ENCODE peak calls at places on chromosomes 6 and 20, in six cellular contexts. One of them, this sample, is unnamed.

GRCh38 chr6:50791900-50792508 is 26.7 kb upstream of the TFAP2B start:
- DNase-seq in esophagus muscularis mucosa: no peak
- DNase-seq in fibroblast of lung: peak; percentile 46
- DNase-seq in lower lobe of right lung: no peak
- DNase-seq in CD8-positive, alpha-beta T cell: no peak
- DNase-seq in psoas muscle: no peak
- DNase-seq in this sample: no peak

GRCh38 chr6:73058736-73059135 is 166.6 kb downstream of the KHDC1L start:
- DNase-seq in psoas muscle: no peak
- DNase-seq in CD8-positive, alpha-beta T cell: no peak
- DNase-seq in esophagus muscularis mucosa: no peak
- DNase-seq in fibroblast of lung: no peak
- DNase-seq in lower lobe of right lung: no peak
- DNase-seq in this sample: no peak

GRCh38 chr6:80607814-80608391 is 501.4 kb downstream of the BCKDHB start:
- DNase-seq in esophagus muscularis mucosa: no peak
- DNase-seq in lower lobe of right lung: no peak
- DNase-seq in fibroblast of lung: peak; percentile 85
- DNase-seq in psoas muscle: no peak
- DNase-seq in CD8-positive, alpha-beta T cell: no peak
- DNase-seq in this sample: no peak

GRCh38 chr6:137488736-137489409 is 5.3 kb downstream of the OLIG3 start:
- DNase-seq in psoas muscle: no peak
- DNase-seq in CD8-positive, alpha-beta T cell: no peak
- DNase-seq in lower lobe of right lung: peak; percentile 50
- DNase-seq in esophagus muscularis mucosa: peak; percentile 90
- DNase-seq in fibroblast of lung: no peak
- DNase-seq in this sample: no peak

GRCh38 chr6:89597988-89598387 is 40.6 kb downstream of the LYRM2 start:
- DNase-seq in lower lobe of right lung: no peak
- DNase-seq in esophagus muscularis mucosa: no peak
- DNase-seq in CD8-positive, alpha-beta T cell: no peak
- DNase-seq in psoas muscle: no peak
- DNase-seq in fibroblast of lung: peak; percentile 6
- DNase-seq in this sample: no peak

GRCh38 chr6:23036401-23036983 is 467.1 kb downstream of the HDGFL1 start:
- DNase-seq in fibroblast of lung: no peak
- DNase-seq in CD8-positive, alpha-beta T cell: no peak
- DNase-seq in lower lobe of right lung: no peak
- DNase-seq in psoas muscle: no peak
- DNase-seq in esophagus muscularis mucosa: no peak
- DNase-seq in this sample: no peak

GRCh38 chr20:31948008-31948407 is 3.8 kb downstream of the PDRG1 start:
- DNase-seq in esophagus muscularis mucosa: no peak
- DNase-seq in lower lobe of right lung: no peak
- DNase-seq in CD8-positive, alpha-beta T cell: no peak
- DNase-seq in fibroblast of lung: no peak
- DNase-seq in psoas muscle: no peak
- DNase-seq in this sample: no peak

GRCh38 chr20:6768228-6769185 is 1.0 kb downstream of the BMP2 start:
- DNase-seq in esophagus muscularis mucosa: no peak
- DNase-seq in lower lobe of right lung: peak; percentile 50
- DNase-seq in psoas muscle: peak; percentile 57
- DNase-seq in fibroblast of lung: peak; percentile 41
- DNase-seq in CD8-positive, alpha-beta T cell: no peak
- DNase-seq in this sample: no peak

GRCh38 chr20:1941226-1941625 is 46.0 kb downstream of the SIRPA start:
- DNase-seq in esophagus muscularis mucosa: no peak
- DNase-seq in fibroblast of lung: no peak
- DNase-seq in lower lobe of right lung: no peak
- DNase-seq in CD8-positive, alpha-beta T cell: no peak
- DNase-seq in psoas muscle: peak; percentile 73
- DNase-seq in this sample: peak; percentile 83

GRCh38 chr6:48068326-48069191 is 42.4 kb downstream of the PTCHD4 start:
- DNase-seq in lower lobe of right lung: no peak
- DNase-seq in CD8-positive, alpha-beta T cell: no peak
- DNase-seq in psoas muscle: no peak
- DNase-seq in fibroblast of lung: no peak
- DNase-seq in esophagus muscularis mucosa: no peak
- DNase-seq in this sample: peak; percentile 46

GRCh38 chr6:137102851-137103492 is 58.2 kb upstream of the IL20RA start:
- DNase-seq in lower lobe of right lung: no peak
- DNase-seq in fibroblast of lung: no peak
- DNase-seq in esophagus muscularis mucosa: no peak
- DNase-seq in psoas muscle: no peak
- DNase-seq in CD8-positive, alpha-beta T cell: no peak
- DNase-seq in this sample: no peak

GRCh38 chr6:69705954-69706353 is 90.9 kb downstream of the LMBRD1 start:
- DNase-seq in fibroblast of lung: no peak
- DNase-seq in lower lobe of right lung: no peak
- DNase-seq in psoas muscle: no peak
- DNase-seq in esophagus muscularis mucosa: no peak
- DNase-seq in CD8-positive, alpha-beta T cell: no peak
- DNase-seq in this sample: no peak

GRCh38 chr6:3516094-3516493 is 59.2 kb upstream of the SLC22A23 start:
- DNase-seq in psoas muscle: no peak
- DNase-seq in lower lobe of right lung: no peak
- DNase-seq in CD8-positive, alpha-beta T cell: no peak
- DNase-seq in fibroblast of lung: no peak
- DNase-seq in esophagus muscularis mucosa: no peak
- DNase-seq in this sample: no peak

GRCh38 chr20:37954626-37955025 is 51.7 kb downstream of the VSTM2L start:
- DNase-seq in fibroblast of lung: no peak
- DNase-seq in esophagus muscularis mucosa: peak; percentile 85
- DNase-seq in CD8-positive, alpha-beta T cell: peak; percentile 17
- DNase-seq in lower lobe of right lung: no peak
- DNase-seq in psoas muscle: no peak
- DNase-seq in this sample: peak; percentile 61

GRCh38 chr20:37954205-37954604 is 51.3 kb downstream of the VSTM2L start:
- DNase-seq in fibroblast of lung: no peak
- DNase-seq in esophagus muscularis mucosa: peak; percentile 45
- DNase-seq in lower lobe of right lung: no peak
- DNase-seq in CD8-positive, alpha-beta T cell: no peak
- DNase-seq in psoas muscle: no peak
- DNase-seq in this sample: no peak

GRCh38 chr20:37956099-37956498 is 53.2 kb downstream of the VSTM2L start:
- DNase-seq in fibroblast of lung: peak; percentile 51
- DNase-seq in CD8-positive, alpha-beta T cell: no peak
- DNase-seq in esophagus muscularis mucosa: no peak
- DNase-seq in lower lobe of right lung: no peak
- DNase-seq in psoas muscle: no peak
- DNase-seq in this sample: no peak

GRCh38 chr20:37958856-37959255 is 55.9 kb downstream of the VSTM2L start:
- DNase-seq in CD8-positive, alpha-beta T cell: peak; percentile 11
- DNase-seq in fibroblast of lung: no peak
- DNase-seq in psoas muscle: no peak
- DNase-seq in lower lobe of right lung: no peak
- DNase-seq in esophagus muscularis mucosa: no peak
- DNase-seq in this sample: peak; percentile 20

GRCh38 chr20:37955511-37955910 is 52.6 kb downstream of the VSTM2L start:
- DNase-seq in psoas muscle: no peak
- DNase-seq in esophagus muscularis mucosa: no peak
- DNase-seq in lower lobe of right lung: no peak
- DNase-seq in CD8-positive, alpha-beta T cell: no peak
- DNase-seq in fibroblast of lung: no peak
- DNase-seq in this sample: peak; percentile 31
- H3K27me3 ChIP-seq in psoas muscle: no peaks in the 10 kb centered on the region
- H3K27me3 ChIP-seq in esophagus muscularis mucosa: no peaks in the 10 kb centered on the region
- H3K27me3 ChIP-seq in lower lobe of right lung: no peaks in the 10 kb centered on the region
- H3K27me3 ChIP-seq in CD8-positive, alpha-beta T cell: no peaks in the 10 kb centered on the region
- H3K27me3 ChIP-seq in fibroblast of lung: peaks cover 11% of the 10 kb centered on the region
- H3K27me3 ChIP-seq in this sample: no peaks in the 10 kb centered on the region

GRCh38 chr6:6590530-6590929 is 2.0 kb downstream of the LY86 start:
- DNase-seq in lower lobe of right lung: no peak
- DNase-seq in fibroblast of lung: no peak
- DNase-seq in psoas muscle: no peak
- DNase-seq in CD8-positive, alpha-beta T cell: no peak
- DNase-seq in esophagus muscularis mucosa: peak; percentile 57
- DNase-seq in this sample: no peak
- H3K4me1 ChIP-seq in lower lobe of right lung: peaks cover 35% of the 10 kb centered on the region
- H3K4me1 ChIP-seq in fibroblast of lung: no peaks in the 10 kb centered on the region
- H3K4me1 ChIP-seq in psoas muscle: no peaks in the 10 kb centered on the region
- H3K4me1 ChIP-seq in CD8-positive, alpha-beta T cell: peaks cover 56% of the 10 kb centered on the region
- H3K4me1 ChIP-seq in esophagus muscularis mucosa: no peaks in the 10 kb centered on the region
- H3K4me1 ChIP-seq in this sample: no peaks in the 10 kb centered on the region

GRCh38 chr20:46215913-46216707 is 92.2 kb downstream of the CDH22 start:
- DNase-seq in CD8-positive, alpha-beta T cell: no peak
- DNase-seq in esophagus muscularis mucosa: no peak
- DNase-seq in psoas muscle: peak; percentile 17
- DNase-seq in lower lobe of right lung: no peak
- DNase-seq in fibroblast of lung: peak; percentile 8
- DNase-seq in this sample: peak; percentile 77
- TF ChIP-seq CTCF in CD8-positive, alpha-beta T cell: no peak
- TF ChIP-seq CTCF in esophagus muscularis mucosa: no peak
- TF ChIP-seq CTCF in psoas muscle: no peak
- TF ChIP-seq CTCF in lower lobe of right lung: no peak
- TF ChIP-seq CTCF in fibroblast of lung: no peak
- TF ChIP-seq CTCF in this sample: no peak

GRCh38 chr20:33202451-33202850 is 14.7 kb upstream of the BPIFA3 start:
- DNase-seq in lower lobe of right lung: no peak
- DNase-seq in psoas muscle: no peak
- DNase-seq in fibroblast of lung: no peak
- DNase-seq in CD8-positive, alpha-beta T cell: no peak
- DNase-seq in esophagus muscularis mucosa: no peak
- DNase-seq in this sample: no peak
- H3K27me3 ChIP-seq in lower lobe of right lung: peaks cover 5% of the 10 kb centered on the region
- H3K27me3 ChIP-seq in psoas muscle: no peaks in the 10 kb centered on the region
- H3K27me3 ChIP-seq in fibroblast of lung: no peaks in the 10 kb centered on the region
- H3K27me3 ChIP-seq in CD8-positive, alpha-beta T cell: no peaks in the 10 kb centered on the region
- H3K27me3 ChIP-seq in esophagus muscularis mucosa: no peaks in the 10 kb centered on the region
- H3K27me3 ChIP-seq in this sample: peaks cover 42% of the 10 kb centered on the region

GRCh38 chr6:15661815-15662245 is 998 bp downstream of the DTNBP1 start:
- DNase-seq in psoas muscle: no peak
- DNase-seq in esophagus muscularis mucosa: no peak
- DNase-seq in fibroblast of lung: no peak
- DNase-seq in lower lobe of right lung: no peak
- DNase-seq in CD8-positive, alpha-beta T cell: no peak
- DNase-seq in this sample: no peak
- H3K4me1 ChIP-seq in psoas muscle: peaks cover 6% of the 10 kb centered on the region
- H3K4me1 ChIP-seq in esophagus muscularis mucosa: peaks cover 18% of the 10 kb centered on the region
- H3K4me1 ChIP-seq in fibroblast of lung: no peaks in the 10 kb centered on the region
- H3K4me1 ChIP-seq in lower lobe of right lung: peaks cover 22% of the 10 kb centered on the region
- H3K4me1 ChIP-seq in CD8-positive, alpha-beta T cell: peaks cover 7% of the 10 kb centered on the region
- H3K4me1 ChIP-seq in this sample: no peaks in the 10 kb centered on the region

DNA sequence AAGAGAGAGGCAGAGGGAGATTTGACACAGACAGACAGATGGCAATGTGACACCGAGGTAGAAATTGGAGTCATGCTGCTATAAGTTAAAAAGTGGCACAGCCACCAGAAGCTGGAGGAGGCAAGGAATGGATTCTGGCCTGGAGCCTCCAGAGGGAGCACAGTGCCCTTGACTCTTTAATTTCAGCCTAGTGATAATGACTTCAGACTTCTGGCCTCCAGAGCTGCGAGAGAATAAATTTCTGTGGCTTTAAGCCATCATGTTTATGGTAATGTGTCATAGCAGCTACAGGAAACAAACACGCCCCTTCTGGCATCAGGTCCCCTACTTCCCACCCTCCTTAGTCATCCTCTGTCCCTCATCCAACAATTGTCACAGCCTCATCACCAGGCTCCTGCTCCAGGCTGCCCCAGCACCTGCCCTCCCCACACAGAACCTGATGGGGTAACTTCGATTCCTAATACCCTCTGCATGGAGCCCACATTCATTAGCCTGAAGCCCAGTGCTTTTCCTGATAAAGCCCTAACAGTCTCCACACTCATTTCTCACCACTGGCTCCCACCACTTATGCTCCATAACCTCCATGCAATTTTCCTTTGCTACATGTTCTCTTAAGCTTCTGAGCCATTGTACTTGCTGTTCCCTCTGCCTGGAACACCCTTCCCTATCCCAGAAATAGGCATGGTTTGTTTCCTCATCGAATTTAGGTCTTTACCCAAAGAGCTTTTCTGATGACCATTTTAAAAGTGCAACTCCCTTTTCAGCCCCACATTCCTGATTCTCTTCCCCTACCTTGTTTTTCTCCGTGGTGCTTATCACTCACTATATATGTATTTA is 69.7 kb upstream of the TOX2 start:
- DNase-seq in CD8-positive, alpha-beta T cell: no peak
- DNase-seq in lower lobe of right lung: no peak
- DNase-seq in esophagus muscularis mucosa: no peak
- DNase-seq in psoas muscle: no peak
- DNase-seq in fibroblast of lung: peak; percentile 96
- DNase-seq in this sample: peak; percentile 51
- TF ChIP-seq CTCF in CD8-positive, alpha-beta T cell: no peak
- TF ChIP-seq CTCF in lower lobe of right lung: peak; percentile 45
- TF ChIP-seq CTCF in esophagus muscularis mucosa: no peak
- TF ChIP-seq CTCF in psoas muscle: peak; percentile 12
- TF ChIP-seq CTCF in fibroblast of lung: peak; percentile 48
- TF ChIP-seq CTCF in this sample: peak; percentile 70